ENCODE peak calls at places on chromosomes 6 and 20, in seven cellular contexts. Q is cardiac muscle cell, W is SK-MEL-5, H is AG04450, T is GM10248, N is endothelial cell, M is RWPE1. F is an unnamed sample.

GRCh38 chr6:34235605-34236422 is 859 bp upstream of the HMGA1 start:
- DNase-seq in H (no peak), W (no peak), M (peak; percentile 80), N (no peak), Q (peak; percentile 87), T (peak; percentile 64), F (no peak)

GRCh38 chr6:140441256-140441655 is 1066.8 kb upstream of the CITED2 start:
- DNase-seq in T (no peak), M (peak; percentile 7), H (no peak), Q (peak; percentile 84), N (peak; percentile 52), W (peak; percentile 87), F (no peak)

GRCh38 chr20:10672579-10673127 is 1.1 kb downstream of the JAG1 start:
- DNase-seq in Q (peak; percentile 60), W (no peak), M (peak; percentile 38), N (peak; percentile 39), T (peak; percentile 43), H (no peak), F (peak; percentile 93)

GRCh38 chr20:23923891-23924435 is 44.4 kb upstream of the CST5 start:
- DNase-seq in W (no peak), N (no peak), M (no peak), H (no peak), T (no peak), Q (no peak), F (no peak)

GRCh38 chr6:134240664-134241431 is 77.1 kb downstream of the SGK1 start:
- DNase-seq in T (no peak), Q (no peak), W (no peak), M (peak; percentile 13), H (no peak), N (no peak), F (no peak)

GRCh38 chr6:31899215-31899614 is 1.7 kb upstream of the EHMT2 start:
- DNase-seq in Q (no peak), T (no peak), W (no peak), N (no peak), H (no peak), M (no peak), F (no peak)

GRCh38 chr6:159008656-159009288 is 8.8 kb upstream of the RSPH3 start:
- DNase-seq in Q (peak; percentile 49), T (peak; percentile 61), H (no peak), M (peak; percentile 52), N (no peak), W (peak; percentile 53), F (no peak)

GRCh38 chr6:113774122-113774835 is 82.9 kb upstream of the MARCKS start:
- DNase-seq in T (no peak), H (peak; percentile 15), Q (peak; percentile 9), M (no peak), W (peak; percentile 38), N (no peak), F (no peak)

GRCh38 chr6:21914121-21914973 is 320.8 kb downstream of the SOX4 start:
- DNase-seq in M (no peak), T (no peak), N (no peak), H (no peak), Q (no peak), W (no peak), F (no peak)

GRCh38 chr6:156026543-156027268 is 571.1 kb upstream of the NOX3 start:
- DNase-seq in N (no peak), M (no peak), H (no peak), W (no peak), T (no peak), Q (no peak), F (no peak)

GRCh38 chr6:123529843-123530242 is 106.9 kb downstream of the TRDN start:
- DNase-seq in Q (peak; percentile 52), N (no peak), H (no peak), T (no peak), M (peak; percentile 10), W (peak; percentile 71), F (no peak)

GRCh38 chr20:46108435-46108841 is 9.7 kb upstream of the CD40 start:
- DNase-seq in N (no peak), M (no peak), Q (no peak), W (no peak), H (no peak), T (peak; percentile 69), F (no peak)

GRCh38 chr20:32189691-32190607 is 17.6 kb downstream of the PLAGL2 start:
- DNase-seq in Q (peak; percentile 70), H (no peak), M (no peak), W (no peak), T (peak; percentile 48), N (peak; percentile 46), F (no peak)

GRCh38 chr6:56550307-56550706 is 92.4 kb downstream of the DST start:
- DNase-seq in W (no peak), M (no peak), H (no peak), T (no peak), N (no peak), Q (no peak), F (no peak)

GRCh38 chr20:2691663-2692035 is 931 bp upstream of the EBF4 start:
- DNase-seq in M (no peak), H (no peak), W (no peak), T (no peak), N (no peak), Q (no peak), F (peak; percentile 85)

GRCh38 chr6:7050911-7051779 is 56.6 kb upstream of the RREB1 start:
- DNase-seq in Q (peak; percentile 52), T (peak; percentile 54), M (peak; percentile 93), N (peak; percentile 53), H (peak; percentile 45), W (no peak), F (peak; percentile 91)

GRCh38 chr20:8330785-8331699 is 199.0 kb downstream of the PLCB1 start:
- DNase-seq in M (no peak), T (no peak), H (no peak), N (no peak), Q (no peak), W (peak; percentile 75), F (no peak)

GRCh38 chr6:154683756-154684523 is 49.3 kb upstream of the SCAF8 start:
- DNase-seq in M (peak; percentile 18), H (no peak), Q (no peak), W (no peak), T (peak; percentile 59), N (no peak), F (no peak)

GRCh38 chr6:166252601-166253000 is 55.6 kb downstream of the PRR18 start:
- DNase-seq in W (no peak), Q (no peak), H (no peak), M (no peak), T (no peak), N (no peak), F (no peak)

GRCh38 chr6:75504902-75505233 is 11.3 kb upstream of the FILIP1 start:
- DNase-seq in M (no peak), W (peak; percentile 47), H (no peak), N (no peak), Q (no peak), T (no peak), F (no peak)